ENCODE peak calls at places on chromosome 6, in eight cellular contexts. One of them, this sample, is unnamed.

GRCh38 chr6:25016311-25016710 is 80.6 kb upstream of the RIPOR2 start:
- DNase-seq in fibroblast of mammary gland: no peak
- DNase-seq in brain microvascular endothelial cell: no peak
- DNase-seq in LNCaP clone FGC: no peak
- DNase-seq in cardiac muscle cell: no peak
- DNase-seq in prostate gland: no peak
- DNase-seq in dorsolateral prefrontal cortex: no peak
- DNase-seq in AG10803: peak; percentile 60
- DNase-seq in this sample: no peak

GRCh38 chr6:115830895-115831294 is 229.8 kb downstream of the FRK start:
- DNase-seq in brain microvascular endothelial cell: peak; percentile 18
- DNase-seq in dorsolateral prefrontal cortex: no peak
- DNase-seq in prostate gland: no peak
- DNase-seq in AG10803: no peak
- DNase-seq in LNCaP clone FGC: no peak
- DNase-seq in cardiac muscle cell: peak; percentile 11
- DNase-seq in fibroblast of mammary gland: no peak
- DNase-seq in this sample: peak; percentile 2

GRCh38 chr6:118080547-118080946 is 173.5 kb downstream of the SLC35F1 start:
- DNase-seq in cardiac muscle cell: no peak
- DNase-seq in brain microvascular endothelial cell: no peak
- DNase-seq in dorsolateral prefrontal cortex: no peak
- DNase-seq in LNCaP clone FGC: no peak
- DNase-seq in AG10803: no peak
- DNase-seq in prostate gland: no peak
- DNase-seq in fibroblast of mammary gland: no peak
- DNase-seq in this sample: no peak

GRCh38 chr6:137413482-137413881 is 80.7 kb downstream of the OLIG3 start:
- DNase-seq in brain microvascular endothelial cell: no peak
- DNase-seq in cardiac muscle cell: no peak
- DNase-seq in AG10803: no peak
- DNase-seq in dorsolateral prefrontal cortex: no peak
- DNase-seq in LNCaP clone FGC: no peak
- DNase-seq in prostate gland: no peak
- DNase-seq in fibroblast of mammary gland: no peak
- DNase-seq in this sample: no peak

GRCh38 chr6:41558033-41558807 is 12.0 kb downstream of the FOXP4 start:
- DNase-seq in prostate gland: no peak
- DNase-seq in dorsolateral prefrontal cortex: no peak
- DNase-seq in AG10803: no peak
- DNase-seq in fibroblast of mammary gland: no peak
- DNase-seq in cardiac muscle cell: no peak
- DNase-seq in brain microvascular endothelial cell: no peak
- DNase-seq in LNCaP clone FGC: no peak
- DNase-seq in this sample: no peak

GRCh38 chr6:156953478-156954146 is 176.4 kb downstream of the ARID1B start:
- DNase-seq in AG10803: peak; percentile 99
- DNase-seq in dorsolateral prefrontal cortex: no peak
- DNase-seq in brain microvascular endothelial cell: peak; percentile 98
- DNase-seq in cardiac muscle cell: peak; percentile 97
- DNase-seq in fibroblast of mammary gland: peak; percentile 97
- DNase-seq in prostate gland: no peak
- DNase-seq in LNCaP clone FGC: peak; percentile 72
- DNase-seq in this sample: peak; percentile 95

GRCh38 chr6:30264731-30265130 is 51.5 kb upstream of the TRIM26 start:
- DNase-seq in prostate gland: no peak
- DNase-seq in dorsolateral prefrontal cortex: no peak
- DNase-seq in cardiac muscle cell: no peak
- DNase-seq in AG10803: peak; percentile 74
- DNase-seq in fibroblast of mammary gland: peak; percentile 42
- DNase-seq in brain microvascular endothelial cell: peak; percentile 62
- DNase-seq in LNCaP clone FGC: no peak
- DNase-seq in this sample: peak; percentile 31

GRCh38 chr6:104957301-104958177 is 632 bp downstream of the LIN28B start:
- DNase-seq in dorsolateral prefrontal cortex: no peak
- DNase-seq in AG10803: no peak
- DNase-seq in LNCaP clone FGC: no peak
- DNase-seq in fibroblast of mammary gland: no peak
- DNase-seq in cardiac muscle cell: no peak
- DNase-seq in brain microvascular endothelial cell: no peak
- DNase-seq in prostate gland: no peak
- DNase-seq in this sample: no peak

GRCh38 chr6:127608554-127609270 is 31.7 kb downstream of the C6orf58 start:
- DNase-seq in AG10803: no peak
- DNase-seq in prostate gland: no peak
- DNase-seq in brain microvascular endothelial cell: no peak
- DNase-seq in LNCaP clone FGC: no peak
- DNase-seq in dorsolateral prefrontal cortex: no peak
- DNase-seq in cardiac muscle cell: no peak
- DNase-seq in fibroblast of mammary gland: no peak
- DNase-seq in this sample: no peak

GRCh38 chr6:19472168-19472567 is 365.0 kb upstream of the ID4 start:
- DNase-seq in prostate gland: no peak
- DNase-seq in dorsolateral prefrontal cortex: no peak
- DNase-seq in fibroblast of mammary gland: peak; percentile 90
- DNase-seq in cardiac muscle cell: peak; percentile 96
- DNase-seq in LNCaP clone FGC: no peak
- DNase-seq in brain microvascular endothelial cell: peak; percentile 99
- DNase-seq in AG10803: peak; percentile 80
- DNase-seq in this sample: peak; percentile 94

GRCh38 chr6:131779304-131779703 is 28.5 kb upstream of the ENPP1 start:
- DNase-seq in brain microvascular endothelial cell: no peak
- DNase-seq in cardiac muscle cell: no peak
- DNase-seq in LNCaP clone FGC: no peak
- DNase-seq in AG10803: no peak
- DNase-seq in dorsolateral prefrontal cortex: no peak
- DNase-seq in prostate gland: no peak
- DNase-seq in fibroblast of mammary gland: no peak
- DNase-seq in this sample: no peak

GRCh38 chr6:164243012-164243610 is 828.6 kb downstream of the QKI start:
- DNase-seq in LNCaP clone FGC: no peak
- DNase-seq in brain microvascular endothelial cell: no peak
- DNase-seq in cardiac muscle cell: no peak
- DNase-seq in fibroblast of mammary gland: no peak
- DNase-seq in AG10803: no peak
- DNase-seq in prostate gland: no peak
- DNase-seq in dorsolateral prefrontal cortex: no peak
- DNase-seq in this sample: no peak

GRCh38 chr6:142934190-142934589 is 10.8 kb downstream of the HIVEP2 start:
- DNase-seq in dorsolateral prefrontal cortex: no peak
- DNase-seq in brain microvascular endothelial cell: no peak
- DNase-seq in LNCaP clone FGC: no peak
- DNase-seq in AG10803: no peak
- DNase-seq in fibroblast of mammary gland: no peak
- DNase-seq in cardiac muscle cell: peak; percentile 12
- DNase-seq in prostate gland: no peak
- DNase-seq in this sample: peak; percentile 31

GRCh38 chr6:142933701-142934100 is 11.3 kb downstream of the HIVEP2 start:
- DNase-seq in LNCaP clone FGC: no peak
- DNase-seq in AG10803: no peak
- DNase-seq in cardiac muscle cell: no peak
- DNase-seq in prostate gland: no peak
- DNase-seq in dorsolateral prefrontal cortex: no peak
- DNase-seq in brain microvascular endothelial cell: no peak
- DNase-seq in fibroblast of mammary gland: no peak
- DNase-seq in this sample: no peak

GRCh38 chr6:142934599-142934998 is 10.4 kb downstream of the HIVEP2 start:
- DNase-seq in dorsolateral prefrontal cortex: no peak
- DNase-seq in fibroblast of mammary gland: no peak
- DNase-seq in prostate gland: no peak
- DNase-seq in AG10803: no peak
- DNase-seq in cardiac muscle cell: no peak
- DNase-seq in LNCaP clone FGC: no peak
- DNase-seq in brain microvascular endothelial cell: no peak
- DNase-seq in this sample: no peak

GRCh38 chr6:142938510-142938909 is 6.5 kb downstream of the HIVEP2 start:
- DNase-seq in LNCaP clone FGC: no peak
- DNase-seq in brain microvascular endothelial cell: no peak
- DNase-seq in dorsolateral prefrontal cortex: no peak
- DNase-seq in AG10803: no peak
- DNase-seq in cardiac muscle cell: no peak
- DNase-seq in fibroblast of mammary gland: no peak
- DNase-seq in prostate gland: no peak
- DNase-seq in this sample: no peak

DNA sequence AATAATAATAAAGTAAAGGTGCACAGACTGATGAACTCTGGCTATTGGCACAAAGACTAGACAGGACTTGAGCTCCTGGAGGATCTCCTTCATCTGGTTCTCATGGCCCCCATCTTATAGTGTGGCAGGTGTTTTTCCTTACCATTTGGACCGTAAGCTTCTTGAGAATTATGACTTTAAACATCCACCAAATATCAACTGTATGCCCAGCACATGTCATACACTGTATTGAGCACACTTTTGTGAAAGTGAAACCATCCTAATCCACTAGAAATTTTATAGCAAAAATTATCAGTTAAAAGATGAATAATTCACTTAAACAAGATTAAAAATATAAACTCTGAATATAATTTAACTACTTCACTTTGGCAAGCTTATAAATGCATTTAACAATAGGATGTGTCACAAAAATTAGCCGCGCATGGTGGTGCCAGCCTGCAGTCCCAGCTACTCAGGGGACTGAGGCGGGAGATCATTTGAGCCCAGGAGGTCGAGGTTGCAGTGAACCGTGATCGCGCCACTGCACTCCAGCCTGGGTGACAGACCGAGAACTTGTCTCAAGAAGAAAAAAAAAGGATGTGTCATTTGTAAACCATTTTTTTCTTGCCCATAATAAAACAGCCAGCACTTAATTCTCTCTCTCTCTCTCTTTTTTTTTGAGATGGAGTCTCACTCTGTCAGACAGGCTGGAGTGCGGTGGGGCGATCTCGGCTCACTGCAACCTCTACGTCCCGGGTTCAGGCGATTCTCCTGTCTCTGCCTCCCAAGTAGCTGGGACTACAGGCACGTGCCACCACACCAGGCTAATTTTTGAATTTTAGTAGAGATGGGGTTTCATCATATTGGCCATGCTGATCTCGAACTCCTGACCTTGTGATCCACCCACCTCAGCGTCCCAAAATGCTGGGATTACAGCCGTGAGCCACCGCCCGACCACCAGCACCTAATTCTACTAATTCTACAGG is 9.1 kb downstream of the HIVEP2 start:
- DNase-seq in prostate gland: no peak
- DNase-seq in fibroblast of mammary gland: no peak
- DNase-seq in LNCaP clone FGC: no peak
- DNase-seq in dorsolateral prefrontal cortex: no peak
- DNase-seq in brain microvascular endothelial cell: no peak
- DNase-seq in cardiac muscle cell: no peak
- DNase-seq in AG10803: no peak
- DNase-seq in this sample: no peak
- H3K4me3 ChIP-seq in prostate gland: no peak overlapping the region
- H3K4me3 ChIP-seq in fibroblast of mammary gland: no peak overlapping the region
- H3K4me3 ChIP-seq in LNCaP clone FGC: no peak overlapping the region
- H3K4me3 ChIP-seq in dorsolateral prefrontal cortex: no peak overlapping the region
- H3K4me3 ChIP-seq in brain microvascular endothelial cell: no peak overlapping the region
- H3K4me3 ChIP-seq in cardiac muscle cell: no peak overlapping the region
- H3K4me3 ChIP-seq in AG10803: no peak overlapping the region
- H3K4me3 ChIP-seq in this sample: no peak overlapping the region

DNA sequence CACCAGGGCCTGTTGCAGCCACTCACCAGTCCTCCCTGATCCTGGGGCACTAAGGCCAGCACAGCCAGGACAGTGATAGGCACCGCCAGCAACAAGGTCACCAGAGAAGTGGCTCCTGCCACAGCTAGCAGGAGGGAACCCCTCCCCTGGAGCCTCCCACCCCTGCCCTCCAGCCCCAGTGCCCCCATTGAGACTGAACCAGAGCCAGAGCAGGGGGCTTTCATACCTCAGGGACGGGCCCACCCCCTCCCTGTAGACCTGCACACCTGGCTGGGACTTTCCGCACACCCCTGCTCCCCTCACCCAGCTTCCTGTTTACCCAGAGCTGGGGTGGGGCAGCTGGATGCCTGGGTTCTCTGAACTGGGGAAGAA is at the start of gene LTB:
- DNase-seq in cardiac muscle cell: no peak
- DNase-seq in fibroblast of mammary gland: no peak
- DNase-seq in dorsolateral prefrontal cortex: no peak
- DNase-seq in LNCaP clone FGC: no peak
- DNase-seq in brain microvascular endothelial cell: no peak
- DNase-seq in AG10803: no peak
- DNase-seq in prostate gland: no peak
- DNase-seq in this sample: no peak
- H3K4me3 ChIP-seq in cardiac muscle cell: peak within 1 kb of the TSS; percentile 54
- H3K4me3 ChIP-seq in fibroblast of mammary gland: peak within 1 kb of the TSS; percentile 83
- H3K4me3 ChIP-seq in dorsolateral prefrontal cortex: peak within 1 kb of the TSS; percentile 83
- H3K4me3 ChIP-seq in LNCaP clone FGC: peak within 1 kb of the TSS; percentile 53
- H3K4me3 ChIP-seq in brain microvascular endothelial cell: peak within 1 kb of the TSS; percentile 80
- H3K4me3 ChIP-seq in AG10803: peak within 1 kb of the TSS; percentile 90
- H3K4me3 ChIP-seq in prostate gland: peak within 1 kb of the TSS; percentile 62
- H3K4me3 ChIP-seq in this sample: peak within 1 kb of the TSS; percentile 86

DNA sequence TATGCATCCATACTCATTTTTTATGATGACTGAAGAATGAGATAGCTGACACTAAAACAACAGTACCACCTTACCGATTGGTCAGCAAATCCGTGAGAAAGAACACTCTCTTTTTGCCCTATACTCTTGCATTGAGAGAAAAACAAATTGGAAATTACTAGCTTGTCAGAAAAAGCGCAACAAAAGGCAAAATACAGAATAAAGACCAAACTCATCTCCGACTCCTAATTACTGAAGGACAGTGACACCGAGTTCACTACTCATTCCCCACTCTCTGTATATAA is 2.1 kb downstream of the MCUR1 start:
- DNase-seq in AG10803: no peak
- DNase-seq in cardiac muscle cell: no peak
- DNase-seq in fibroblast of mammary gland: no peak
- DNase-seq in dorsolateral prefrontal cortex: no peak
- DNase-seq in prostate gland: no peak
- DNase-seq in brain microvascular endothelial cell: no peak
- DNase-seq in LNCaP clone FGC: no peak
- DNase-seq in this sample: no peak
- H3K4me3 ChIP-seq in AG10803: no peak overlapping the region
- H3K4me3 ChIP-seq in cardiac muscle cell: no peak overlapping the region
- H3K4me3 ChIP-seq in fibroblast of mammary gland: no peak overlapping the region
- H3K4me3 ChIP-seq in dorsolateral prefrontal cortex: peak overlapping the region; percentile 97
- H3K4me3 ChIP-seq in prostate gland: no peak overlapping the region
- H3K4me3 ChIP-seq in brain microvascular endothelial cell: no peak overlapping the region
- H3K4me3 ChIP-seq in LNCaP clone FGC: no peak overlapping the region
- H3K4me3 ChIP-seq in this sample: no peak overlapping the region

GRCh38 chr6:128882560-128882959 is 378 bp upstream of the LAMA2 start:
- DNase-seq in brain microvascular endothelial cell: no peak
- DNase-seq in AG10803: peak; percentile 17
- DNase-seq in prostate gland: no peak
- DNase-seq in dorsolateral prefrontal cortex: no peak
- DNase-seq in cardiac muscle cell: no peak
- DNase-seq in fibroblast of mammary gland: no peak
- DNase-seq in LNCaP clone FGC: no peak
- DNase-seq in this sample: no peak

GRCh38 chr6:128888444-128889175 is 5.7 kb downstream of the LAMA2 start:
- DNase-seq in LNCaP clone FGC: no peak
- DNase-seq in dorsolateral prefrontal cortex: no peak
- DNase-seq in cardiac muscle cell: no peak
- DNase-seq in fibroblast of mammary gland: no peak
- DNase-seq in AG10803: no peak
- DNase-seq in brain microvascular endothelial cell: no peak
- DNase-seq in prostate gland: no peak
- DNase-seq in this sample: no peak

GRCh38 chr6:128885381-128885780 is 2.4 kb downstream of the LAMA2 start:
- DNase-seq in brain microvascular endothelial cell: no peak
- DNase-seq in cardiac muscle cell: no peak
- DNase-seq in prostate gland: no peak
- DNase-seq in AG10803: no peak
- DNase-seq in dorsolateral prefrontal cortex: no peak
- DNase-seq in LNCaP clone FGC: no peak
- DNase-seq in fibroblast of mammary gland: peak; percentile 11
- DNase-seq in this sample: no peak

GRCh38 chr6:128882991-128883571 is at the start of gene LAMA2:
- DNase-seq in cardiac muscle cell: peak; percentile 89
- DNase-seq in prostate gland: peak; percentile 37
- DNase-seq in fibroblast of mammary gland: peak; percentile 73
- DNase-seq in LNCaP clone FGC: no peak
- DNase-seq in AG10803: peak; percentile 81
- DNase-seq in brain microvascular endothelial cell: peak; percentile 65
- DNase-seq in dorsolateral prefrontal cortex: peak; percentile 74
- DNase-seq in this sample: peak; percentile 82
- H3K4me3 ChIP-seq in cardiac muscle cell: peak within 1 kb of the TSS; percentile 50
- H3K4me3 ChIP-seq in prostate gland: peak within 1 kb of the TSS; percentile 40
- H3K4me3 ChIP-seq in fibroblast of mammary gland: peak within 1 kb of the TSS; percentile 54
- H3K4me3 ChIP-seq in LNCaP clone FGC: no peak within 1 kb of the TSS
- H3K4me3 ChIP-seq in AG10803: peak within 1 kb of the TSS; percentile 75
- H3K4me3 ChIP-seq in brain microvascular endothelial cell: peak within 1 kb of the TSS; percentile 73
- H3K4me3 ChIP-seq in dorsolateral prefrontal cortex: peak within 1 kb of the TSS; percentile 69
- H3K4me3 ChIP-seq in this sample: peak within 1 kb of the TSS; percentile 75

This sample was measured in fibroblast of pulmonary artery.